ENCODE peak calls at places on chromosomes 2 and 18, in eight cellular contexts. Y is ovary, W is osteoblast, D is heart right ventricle, N is right cardiac atrium, Z is breast epithelium, F is sigmoid colon, P is mammary epithelial cell. J is an unnamed sample. For H3K4me1, the result is how much of the 10 kb centered on the place peaks cover.

GRCh38 chr18:76573325-76574025 is 78.4 kb upstream of the ZNF516 start:
- DNase-seq in Y (no peak), W (peak), D (no peak), N (no peak), Z (no peak), F (no peak), P (peak), J (no peak)

GRCh38 chr18:7870855-7871254 is 303.7 kb downstream of the PTPRM start:
- DNase-seq in Y (no peak), W (no peak), D (no peak), N (no peak), Z (no peak), F (no peak), P (peak), J (no peak)

GRCh38 chr2:204842731-204843490 is 297.6 kb downstream of the PARD3B start:
- DNase-seq in Y (peak), W (peak), D (no peak), N (peak), Z (no peak), F (peak), P (peak), J (peak)

GRCh38 chr2:36780231-36780808 is 83.8 kb downstream of the VIT start:
- DNase-seq in Y (no peak), W (peak), D (no peak), N (no peak), Z (no peak), F (no peak), P (peak), J (no peak)

GRCh38 chr2:112814278-112814677 is 22.3 kb downstream of the IL1B start:
- DNase-seq in Y (no peak), W (peak), D (no peak), N (no peak), Z (peak), F (no peak), P (peak), J (no peak)

GRCh38 chr18:36378194-36378593 is 80.7 kb downstream of the FHOD3 start:
- DNase-seq in Y (no peak), W (no peak), D (no peak), N (no peak), Z (no peak), F (no peak), P (no peak), J (no peak)

GRCh38 chr2:188974184-188974583 is at the start of gene COL3A1:
- DNase-seq in Y (peak), W (peak), D (peak), N (peak), Z (no peak), F (peak), P (no peak), J (peak)

GRCh38 chr2:53490659-53491058 is 276.9 kb upstream of the CHAC2 start:
- DNase-seq in Y (peak), W (no peak), D (no peak), N (peak), Z (no peak), F (peak), P (peak), J (peak)

GRCh38 chr2:59366288-59366687 is 1125.2 kb upstream of the FANCL start:
- DNase-seq in Y (no peak), W (no peak), D (no peak), N (no peak), Z (no peak), F (no peak), P (no peak), J (no peak)

GRCh38 chr2:29367986-29368677 is 252.9 kb downstream of the CLIP4 start:
- DNase-seq in Y (no peak), W (no peak), D (no peak), N (no peak), Z (no peak), F (no peak), P (no peak), J (no peak)

GRCh38 chr2:56754066-56754615 is 570.4 kb downstream of the CCDC85A start:
- DNase-seq in Y (no peak), W (no peak), D (peak), N (peak), Z (no peak), F (no peak), P (no peak), J (no peak)

GRCh38 chr2:99942948-99943347 is 199.4 kb downstream of the AFF3 start:
- DNase-seq in Y (no peak), W (peak), D (no peak), N (no peak), Z (no peak), F (no peak), P (no peak), J (no peak)

GRCh38 chr2:119421731-119422130 is 9.9 kb upstream of the TMEM37 start:
- DNase-seq in Y (no peak), W (no peak), D (no peak), N (no peak), Z (no peak), F (no peak), P (no peak), J (no peak)

GRCh38 chr2:202115385-202116060 is 42.5 kb downstream of the KIAA2012 start:
- DNase-seq in Y (no peak), W (peak), D (no peak), N (no peak), Z (no peak), F (no peak), P (peak), J (no peak)

GRCh38 chr2:12721571-12722444 is 5.1 kb downstream of the TRIB2 start:
- DNase-seq in Y (no peak), W (no peak), D (no peak), N (peak), Z (no peak), F (no peak), P (peak), J (no peak)

GRCh38 chr18:39455300-39455699 is 1889.7 kb upstream of the CELF4 start:
- DNase-seq in Y (no peak), W (no peak), D (no peak), N (peak), Z (peak), F (no peak), P (peak), J (peak)

GRCh38 chr2:152925540-152926448 is 207.4 kb downstream of the ARL6IP6 start:
- DNase-seq in Y (peak), W (peak), D (peak), N (peak), Z (peak), F (peak), P (peak), J (peak)

GRCh38 chr18:31977270-31977872 is 34.4 kb upstream of the TRAPPC8 start:
- DNase-seq in Y (no peak), W (no peak), D (no peak), N (no peak), Z (no peak), F (no peak), P (peak), J (no peak)

GRCh38 chr2:108612514-108613183 is 78.4 kb downstream of the LIMS1 start:
- DNase-seq in Y (no peak), W (no peak), D (no peak), N (no peak), Z (no peak), F (no peak), P (peak), J (no peak)

DNA sequence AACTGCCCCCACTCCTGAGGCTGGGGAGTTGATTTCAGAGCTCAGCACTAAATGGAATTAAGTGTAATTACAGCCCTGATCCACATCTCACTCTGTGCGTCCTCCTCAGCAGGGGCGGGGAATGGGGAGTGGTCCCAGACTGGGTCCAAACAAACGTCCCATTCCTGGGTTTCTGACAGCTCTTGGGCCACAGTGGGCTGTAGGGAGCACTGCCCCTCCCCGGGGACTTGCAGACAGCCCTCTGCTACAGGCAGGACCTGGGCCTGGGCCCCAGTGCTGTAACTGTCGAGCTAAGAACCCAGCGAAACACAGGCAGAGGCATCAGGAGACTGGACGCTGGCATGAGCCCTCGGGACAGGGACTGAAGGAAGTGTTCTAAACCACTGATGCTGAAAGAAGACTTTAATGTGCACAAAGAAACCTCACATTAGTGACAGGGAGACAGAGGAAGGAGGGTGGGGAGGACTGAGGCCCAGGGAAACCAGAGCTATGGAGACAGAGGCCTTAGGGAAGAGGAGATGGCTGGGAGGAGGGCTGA is 5.7 kb upstream of the SEMA4C start:
- DNase-seq in Y (no peak), W (peak), D (no peak), N (no peak), Z (no peak), F (no peak), P (no peak), J (no peak)
- H3K4me1 ChIP-seq in Y (under half), W (under half), D (half or more), N (under half), Z (under half), F (under half), P (under half), J (under half)

GRCh38 chr2:28134857-28135256 is 244.3 kb downstream of the BABAM2 start:
- DNase-seq in Y (no peak), W (no peak), D (no peak), N (no peak), Z (no peak), F (no peak), P (no peak), J (no peak)

GRCh38 chr2:28136557-28136956 is 246.0 kb downstream of the BABAM2 start:
- DNase-seq in Y (no peak), W (no peak), D (no peak), N (no peak), Z (no peak), F (no peak), P (no peak), J (no peak)

GRCh38 chr2:28135324-28135723 is 244.8 kb downstream of the BABAM2 start:
- DNase-seq in Y (no peak), W (no peak), D (no peak), N (no peak), Z (no peak), F (no peak), P (no peak), J (no peak)

GRCh38 chr2:28137221-28137620 is 246.7 kb downstream of the BABAM2 start:
- DNase-seq in Y (peak), W (peak), D (no peak), N (no peak), Z (peak), F (peak), P (peak), J (peak)

DNA sequence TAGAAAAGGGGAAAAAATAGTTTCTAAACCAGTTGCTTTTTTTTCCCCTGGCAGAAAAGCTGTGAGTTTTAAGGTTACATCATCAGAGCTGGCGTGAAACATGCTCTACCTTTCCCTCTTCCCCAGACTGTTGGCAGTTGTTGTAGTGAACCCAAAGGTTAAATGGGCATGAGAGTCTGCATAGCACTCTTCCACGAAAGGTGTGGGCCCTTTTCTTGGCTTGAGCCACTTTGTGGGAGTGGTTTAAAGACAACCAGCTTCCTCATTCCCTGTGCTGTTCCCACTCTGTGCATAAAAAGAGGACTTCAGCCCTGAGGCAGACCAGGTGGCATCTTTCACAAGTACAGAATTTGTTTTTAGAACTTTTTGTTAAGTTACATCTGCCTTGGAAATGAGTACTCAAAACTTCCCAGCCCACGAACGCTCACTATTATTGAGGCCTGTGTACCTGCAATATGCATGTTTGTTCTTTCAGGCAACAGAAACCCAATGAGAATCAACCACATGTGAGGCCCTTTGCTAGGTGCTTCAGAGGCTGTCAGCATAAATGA is 243.8 kb downstream of the BABAM2 start:
- DNase-seq in Y (peak), W (no peak), D (no peak), N (peak), Z (peak), F (peak), P (peak), J (peak)
- H3K4me1 ChIP-seq in Y (under half), W (under half), D (under half), N (under half), Z (under half), F (under half), P (under half), J (under half)

DNA sequence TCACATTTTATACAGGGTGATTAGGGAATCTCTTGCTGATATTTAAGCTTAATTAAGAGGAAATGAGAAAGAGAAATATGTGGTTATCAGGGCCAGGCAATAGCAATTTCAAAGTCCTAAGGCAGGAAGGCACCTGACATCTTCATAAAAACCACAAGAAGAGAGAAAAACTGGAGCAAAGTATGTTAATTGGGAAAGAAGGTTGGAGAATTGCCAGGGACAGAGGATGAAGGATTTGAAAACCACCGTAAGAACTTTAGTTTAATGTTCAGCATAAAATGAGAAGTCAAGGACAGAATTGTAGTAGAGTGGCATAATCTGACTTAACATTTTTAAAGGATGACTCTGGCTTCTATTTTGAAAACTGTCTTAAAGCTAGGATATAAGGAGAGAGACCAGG is 691.8 kb upstream of the NRXN1 start:
- DNase-seq in Y (no peak), W (no peak), D (no peak), N (no peak), Z (no peak), F (no peak), P (no peak), J (no peak)
- H3K4me1 ChIP-seq in Y (under half), W (under half), D (under half), N (under half), Z (under half), F (under half), P (under half), J (under half)

GRCh38 chr2:216499641-216500218 is 1.1 kb downstream of the RPL37A start:
- DNase-seq in Y (no peak), W (no peak), D (no peak), N (no peak), Z (no peak), F (no peak), P (no peak), J (no peak)
- H3K4me1 ChIP-seq in Y (under half), W (half or more), D (under half), N (under half), Z (under half), F (under half), P (under half), J (under half)

GRCh38 chr18:12093520-12094257 is at the start of gene ANKRD62:
- DNase-seq in Y (no peak), W (no peak), D (no peak), N (no peak), Z (no peak), F (no peak), P (no peak), J (no peak)

GRCh38 chr18:12088731-12089375 is 4.8 kb upstream of the ANKRD62 start:
- DNase-seq in Y (no peak), W (no peak), D (no peak), N (no peak), Z (no peak), F (no peak), P (no peak), J (no peak)

GRCh38 chr18:12092398-12093229 is 1.0 kb upstream of the ANKRD62 start:
- DNase-seq in Y (no peak), W (no peak), D (peak), N (no peak), Z (no peak), F (no peak), P (no peak), J (no peak)

GRCh38 chr18:12088096-12088495 is 5.5 kb upstream of the ANKRD62 start:
- DNase-seq in Y (no peak), W (no peak), D (no peak), N (no peak), Z (no peak), F (no peak), P (no peak), J (no peak)

GRCh38 chr18:12091742-12092141 is 1.9 kb upstream of the ANKRD62 start:
- DNase-seq in Y (no peak), W (no peak), D (no peak), N (no peak), Z (no peak), F (no peak), P (no peak), J (no peak)
- H3K4me1 ChIP-seq in Y (under half), W (under half), D (under half), N (under half), Z (under half), F (under half), P (under half), J (under half)

DNA sequence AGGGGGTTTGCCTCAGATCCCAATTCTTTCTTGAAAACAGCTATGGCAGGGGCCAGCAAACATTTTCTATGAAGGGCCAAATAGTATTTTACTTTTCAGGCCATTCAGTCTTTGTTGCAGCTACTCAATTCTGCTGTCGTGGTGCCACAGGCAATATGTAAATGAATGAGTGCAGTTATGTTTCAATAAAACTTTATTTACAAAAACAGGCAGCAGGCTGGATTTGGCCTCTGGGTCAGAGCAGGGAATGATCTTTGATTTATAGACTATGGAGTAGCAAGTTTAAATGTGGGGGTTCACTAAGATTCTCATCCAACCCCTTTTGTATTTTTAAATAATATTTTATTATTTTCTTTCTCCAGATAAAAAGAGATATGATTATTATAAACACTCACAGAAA is 72.4 kb downstream of the IRS1 start:
- DNase-seq in Y (no peak), W (no peak), D (no peak), N (no peak), Z (no peak), F (no peak), P (no peak), J (no peak)
- H3K4me1 ChIP-seq in Y (under half), W (under half), D (under half), N (under half), Z (under half), F (under half), P (under half), J (under half)

GRCh38 chr2:207253946-207254345 is 88.2 kb upstream of the KLF7 start:
- DNase-seq in Y (no peak), W (peak), D (no peak), N (no peak), Z (no peak), F (no peak), P (peak), J (no peak)
- H3K4me1 ChIP-seq in Y (under half), W (half or more), D (under half), N (under half), Z (under half), F (half or more), P (half or more), J (under half)

GRCh38 chr2:43300222-43300621 is 73.8 kb upstream of the ZFP36L2 start:
- DNase-seq in Y (no peak), W (peak), D (no peak), N (no peak), Z (no peak), F (no peak), P (no peak), J (no peak)
- H3K4me1 ChIP-seq in Y (under half), W (under half), D (under half), N (under half), Z (under half), F (under half), P (under half), J (under half)

J was measured in uterus.